ENCODE peak calls at places on chromosomes 12 and 14, in seven cellular contexts. One of them, this sample, is unnamed. For H3K27me3 and H3K4me1, the result is how much of the 10 kb centered on the place peaks cover.

GRCh38 chr12:102833687-102834435 is 83.2 kb downstream of the PAH start:
- DNase-seq in heart right ventricle: no peak
- DNase-seq in esophagus squamous epithelium: no peak
- DNase-seq in ovary: no peak
- DNase-seq in mammary epithelial cell: no peak
- DNase-seq in gastrocnemius medialis: no peak
- DNase-seq in neural progenitor cell: peak
- DNase-seq in this sample: no peak

GRCh38 chr12:11823593-11823992 is 174.1 kb downstream of the ETV6 start:
- DNase-seq in gastrocnemius medialis: no peak
- DNase-seq in neural progenitor cell: no peak
- DNase-seq in heart right ventricle: no peak
- DNase-seq in esophagus squamous epithelium: no peak
- DNase-seq in ovary: no peak
- DNase-seq in mammary epithelial cell: no peak
- DNase-seq in this sample: no peak

GRCh38 chr12:108241961-108242360 is 97.2 kb downstream of the CMKLR1 start:
- DNase-seq in mammary epithelial cell: no peak
- DNase-seq in esophagus squamous epithelium: no peak
- DNase-seq in heart right ventricle: no peak
- DNase-seq in ovary: no peak
- DNase-seq in neural progenitor cell: no peak
- DNase-seq in gastrocnemius medialis: no peak
- DNase-seq in this sample: no peak

GRCh38 chr14:31969841-31970240 is 107.3 kb upstream of the ARHGAP5 start:
- DNase-seq in ovary: no peak
- DNase-seq in gastrocnemius medialis: no peak
- DNase-seq in esophagus squamous epithelium: no peak
- DNase-seq in neural progenitor cell: no peak
- DNase-seq in mammary epithelial cell: no peak
- DNase-seq in heart right ventricle: no peak
- DNase-seq in this sample: no peak

GRCh38 chr12:111203969-111204368 is 164.9 kb downstream of the PHETA1 start:
- DNase-seq in neural progenitor cell: no peak
- DNase-seq in heart right ventricle: no peak
- DNase-seq in ovary: no peak
- DNase-seq in esophagus squamous epithelium: no peak
- DNase-seq in mammary epithelial cell: no peak
- DNase-seq in gastrocnemius medialis: no peak
- DNase-seq in this sample: no peak

GRCh38 chr12:14272954-14273910 is 92.2 kb upstream of the ATF7IP start:
- DNase-seq in neural progenitor cell: no peak
- DNase-seq in esophagus squamous epithelium: no peak
- DNase-seq in mammary epithelial cell: peak
- DNase-seq in gastrocnemius medialis: no peak
- DNase-seq in heart right ventricle: no peak
- DNase-seq in ovary: no peak
- DNase-seq in this sample: no peak

GRCh38 chr14:89507521-89507920 is 90.5 kb upstream of the FOXN3 start:
- DNase-seq in gastrocnemius medialis: no peak
- DNase-seq in ovary: no peak
- DNase-seq in heart right ventricle: no peak
- DNase-seq in neural progenitor cell: no peak
- DNase-seq in esophagus squamous epithelium: no peak
- DNase-seq in mammary epithelial cell: peak
- DNase-seq in this sample: no peak

GRCh38 chr12:104859144-104859543 is 98.9 kb downstream of the SLC41A2 start:
- DNase-seq in gastrocnemius medialis: no peak
- DNase-seq in neural progenitor cell: no peak
- DNase-seq in heart right ventricle: no peak
- DNase-seq in ovary: no peak
- DNase-seq in mammary epithelial cell: peak
- DNase-seq in esophagus squamous epithelium: no peak
- DNase-seq in this sample: no peak

GRCh38 chr12:108320503-108321293 is 18.4 kb downstream of the CMKLR1 start:
- DNase-seq in gastrocnemius medialis: no peak
- DNase-seq in mammary epithelial cell: no peak
- DNase-seq in neural progenitor cell: no peak
- DNase-seq in ovary: no peak
- DNase-seq in esophagus squamous epithelium: no peak
- DNase-seq in heart right ventricle: no peak
- DNase-seq in this sample: no peak

GRCh38 chr12:26471560-26471959 is 276.2 kb downstream of the SSPN start:
- DNase-seq in heart right ventricle: no peak
- DNase-seq in ovary: no peak
- DNase-seq in gastrocnemius medialis: no peak
- DNase-seq in neural progenitor cell: no peak
- DNase-seq in esophagus squamous epithelium: no peak
- DNase-seq in mammary epithelial cell: peak
- DNase-seq in this sample: no peak

GRCh38 chr12:112013601-112014402 is 576 bp downstream of the ERP29 start:
- DNase-seq in gastrocnemius medialis: no peak
- DNase-seq in heart right ventricle: peak
- DNase-seq in neural progenitor cell: peak
- DNase-seq in ovary: peak
- DNase-seq in esophagus squamous epithelium: no peak
- DNase-seq in mammary epithelial cell: peak
- DNase-seq in this sample: peak

GRCh38 chr14:52332269-52332668 is 18.2 kb downstream of the PTGER2 start:
- DNase-seq in gastrocnemius medialis: no peak
- DNase-seq in neural progenitor cell: no peak
- DNase-seq in ovary: no peak
- DNase-seq in mammary epithelial cell: no peak
- DNase-seq in esophagus squamous epithelium: no peak
- DNase-seq in heart right ventricle: no peak
- DNase-seq in this sample: no peak

GRCh38 chr14:20680363-20680762 is 4.0 kb upstream of the RNASE4 start:
- DNase-seq in ovary: no peak
- DNase-seq in mammary epithelial cell: no peak
- DNase-seq in gastrocnemius medialis: no peak
- DNase-seq in heart right ventricle: no peak
- DNase-seq in esophagus squamous epithelium: no peak
- DNase-seq in neural progenitor cell: no peak
- DNase-seq in this sample: no peak

GRCh38 chr14:22225526-22226133 is 363.4 kb downstream of the DAD1 start:
- DNase-seq in esophagus squamous epithelium: no peak
- DNase-seq in heart right ventricle: no peak
- DNase-seq in neural progenitor cell: no peak
- DNase-seq in gastrocnemius medialis: no peak
- DNase-seq in mammary epithelial cell: peak
- DNase-seq in ovary: no peak
- DNase-seq in this sample: no peak

GRCh38 chr12:42143401-42144173 is 1.1 kb downstream of the GXYLT1 start:
- DNase-seq in gastrocnemius medialis: no peak
- DNase-seq in ovary: no peak
- DNase-seq in mammary epithelial cell: peak
- DNase-seq in esophagus squamous epithelium: no peak
- DNase-seq in neural progenitor cell: peak
- DNase-seq in heart right ventricle: no peak
- DNase-seq in this sample: no peak

GRCh38 chr14:104115691-104116543 is 22.5 kb upstream of the KIF26A start:
- DNase-seq in gastrocnemius medialis: no peak
- DNase-seq in esophagus squamous epithelium: no peak
- DNase-seq in neural progenitor cell: no peak
- DNase-seq in ovary: peak
- DNase-seq in heart right ventricle: no peak
- DNase-seq in mammary epithelial cell: no peak
- DNase-seq in this sample: no peak

GRCh38 chr14:104116544-104117340 is 21.6 kb upstream of the KIF26A start:
- DNase-seq in gastrocnemius medialis: no peak
- DNase-seq in mammary epithelial cell: peak
- DNase-seq in heart right ventricle: no peak
- DNase-seq in ovary: peak
- DNase-seq in esophagus squamous epithelium: no peak
- DNase-seq in neural progenitor cell: peak
- DNase-seq in this sample: no peak

GRCh38 chr14:104114421-104115130 is 23.8 kb upstream of the KIF26A start:
- DNase-seq in gastrocnemius medialis: no peak
- DNase-seq in esophagus squamous epithelium: no peak
- DNase-seq in ovary: no peak
- DNase-seq in neural progenitor cell: no peak
- DNase-seq in mammary epithelial cell: no peak
- DNase-seq in heart right ventricle: no peak
- DNase-seq in this sample: no peak

GRCh38 chr14:104113631-104114420 is 24.6 kb upstream of the KIF26A start:
- DNase-seq in neural progenitor cell: no peak
- DNase-seq in mammary epithelial cell: no peak
- DNase-seq in heart right ventricle: no peak
- DNase-seq in gastrocnemius medialis: no peak
- DNase-seq in esophagus squamous epithelium: no peak
- DNase-seq in ovary: peak
- DNase-seq in this sample: no peak

GRCh38 chr14:104115131-104115600 is 23.2 kb upstream of the KIF26A start:
- DNase-seq in neural progenitor cell: no peak
- DNase-seq in gastrocnemius medialis: no peak
- DNase-seq in ovary: no peak
- DNase-seq in esophagus squamous epithelium: no peak
- DNase-seq in heart right ventricle: no peak
- DNase-seq in mammary epithelial cell: no peak
- DNase-seq in this sample: no peak
- H3K27me3 ChIP-seq in neural progenitor cell: half or more
- H3K27me3 ChIP-seq in gastrocnemius medialis: under half
- H3K27me3 ChIP-seq in ovary: under half
- H3K27me3 ChIP-seq in esophagus squamous epithelium: half or more
- H3K27me3 ChIP-seq in heart right ventricle: half or more
- H3K27me3 ChIP-seq in mammary epithelial cell: under half
- H3K27me3 ChIP-seq in this sample: under half

DNA sequence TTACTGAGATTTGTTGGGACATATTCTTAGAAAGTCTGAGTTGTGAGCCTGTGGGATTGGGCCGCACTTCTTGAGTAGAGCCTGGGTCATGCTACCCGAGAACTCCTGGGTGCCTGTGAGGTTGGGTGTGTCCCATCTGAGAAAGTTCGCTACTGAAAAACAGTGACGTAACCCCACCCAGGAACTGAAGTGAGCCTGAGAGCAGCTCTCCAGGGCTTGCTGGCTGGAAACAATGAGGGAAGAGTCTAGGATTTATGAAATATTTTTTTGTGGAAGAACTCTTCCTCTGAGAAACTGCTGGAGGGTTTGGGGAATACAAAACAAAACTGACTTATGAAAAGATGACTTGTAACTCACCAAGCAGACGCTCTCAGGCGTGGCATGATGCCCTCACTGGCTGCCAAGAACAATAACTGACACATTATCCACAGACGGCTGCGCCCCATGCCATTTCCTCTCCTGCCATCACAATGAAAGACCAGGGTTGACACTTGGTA is 69.2 kb downstream of the RASSF3 start:
- DNase-seq in esophagus squamous epithelium: peak
- DNase-seq in mammary epithelial cell: peak
- DNase-seq in ovary: peak
- DNase-seq in neural progenitor cell: no peak
- DNase-seq in gastrocnemius medialis: peak
- DNase-seq in heart right ventricle: peak
- DNase-seq in this sample: peak
- TF ChIP-seq CTCF in esophagus squamous epithelium: no peak
- TF ChIP-seq CTCF in mammary epithelial cell: no peak
- TF ChIP-seq CTCF in ovary: no peak
- TF ChIP-seq CTCF in neural progenitor cell: no peak
- TF ChIP-seq CTCF in gastrocnemius medialis: no peak
- TF ChIP-seq CTCF in heart right ventricle: no peak
- TF ChIP-seq CTCF in this sample: no peak

GRCh38 chr14:103112488-103113243 is 10.6 kb upstream of the TNFAIP2 start:
- DNase-seq in ovary: no peak
- DNase-seq in neural progenitor cell: no peak
- DNase-seq in gastrocnemius medialis: no peak
- DNase-seq in esophagus squamous epithelium: no peak
- DNase-seq in mammary epithelial cell: no peak
- DNase-seq in heart right ventricle: no peak
- DNase-seq in this sample: no peak

GRCh38 chr14:103111297-103111981 is 11.8 kb upstream of the TNFAIP2 start:
- DNase-seq in mammary epithelial cell: no peak
- DNase-seq in esophagus squamous epithelium: no peak
- DNase-seq in neural progenitor cell: no peak
- DNase-seq in gastrocnemius medialis: no peak
- DNase-seq in heart right ventricle: no peak
- DNase-seq in ovary: no peak
- DNase-seq in this sample: no peak

GRCh38 chr14:103109789-103110415 is 13.4 kb upstream of the TNFAIP2 start:
- DNase-seq in gastrocnemius medialis: no peak
- DNase-seq in ovary: no peak
- DNase-seq in esophagus squamous epithelium: no peak
- DNase-seq in neural progenitor cell: peak
- DNase-seq in heart right ventricle: peak
- DNase-seq in mammary epithelial cell: no peak
- DNase-seq in this sample: no peak

GRCh38 chr14:103108749-103109207 is 14.3 kb downstream of the EXOC3L4 start:
- DNase-seq in esophagus squamous epithelium: no peak
- DNase-seq in heart right ventricle: no peak
- DNase-seq in neural progenitor cell: no peak
- DNase-seq in mammary epithelial cell: no peak
- DNase-seq in ovary: no peak
- DNase-seq in gastrocnemius medialis: no peak
- DNase-seq in this sample: no peak

DNA sequence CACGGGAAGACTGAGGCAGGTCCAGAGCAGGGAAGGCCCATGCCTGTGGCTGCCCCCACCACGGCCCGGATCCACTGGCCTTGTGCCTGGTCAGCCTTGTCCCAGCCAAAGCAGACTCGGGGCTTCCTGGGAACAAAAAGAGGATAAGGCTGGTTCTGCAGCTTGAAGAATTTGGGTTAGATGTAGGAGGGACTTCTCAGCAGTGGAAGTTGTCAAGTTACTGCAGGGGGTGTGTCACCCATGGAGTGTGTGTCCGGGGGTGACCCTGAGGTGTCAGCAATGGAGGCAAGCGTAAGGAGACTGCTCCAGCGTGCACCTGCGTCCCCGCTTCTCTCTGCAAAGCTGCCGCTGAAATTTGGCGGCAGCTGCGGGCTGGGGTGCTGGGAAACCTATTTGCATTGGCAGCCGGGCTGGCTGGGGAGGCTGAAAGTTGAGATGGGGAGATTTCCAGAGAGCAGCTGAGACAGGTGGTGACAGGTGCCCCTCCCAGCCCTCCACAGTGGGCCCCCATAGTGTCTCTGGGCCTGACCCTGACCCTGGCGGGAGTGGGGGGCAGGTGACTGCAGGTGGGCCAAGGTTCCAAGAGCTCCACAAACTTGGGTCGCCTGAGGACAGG is 12.5 kb upstream of the TNFAIP2 start:
- DNase-seq in ovary: no peak
- DNase-seq in mammary epithelial cell: no peak
- DNase-seq in esophagus squamous epithelium: no peak
- DNase-seq in heart right ventricle: no peak
- DNase-seq in neural progenitor cell: no peak
- DNase-seq in gastrocnemius medialis: no peak
- DNase-seq in this sample: no peak
- H3K4me1 ChIP-seq in ovary: under half
- H3K4me1 ChIP-seq in mammary epithelial cell: under half
- H3K4me1 ChIP-seq in esophagus squamous epithelium: under half
- H3K4me1 ChIP-seq in heart right ventricle: under half
- H3K4me1 ChIP-seq in neural progenitor cell: under half
- H3K4me1 ChIP-seq in gastrocnemius medialis: under half
- H3K4me1 ChIP-seq in this sample: under half

DNA sequence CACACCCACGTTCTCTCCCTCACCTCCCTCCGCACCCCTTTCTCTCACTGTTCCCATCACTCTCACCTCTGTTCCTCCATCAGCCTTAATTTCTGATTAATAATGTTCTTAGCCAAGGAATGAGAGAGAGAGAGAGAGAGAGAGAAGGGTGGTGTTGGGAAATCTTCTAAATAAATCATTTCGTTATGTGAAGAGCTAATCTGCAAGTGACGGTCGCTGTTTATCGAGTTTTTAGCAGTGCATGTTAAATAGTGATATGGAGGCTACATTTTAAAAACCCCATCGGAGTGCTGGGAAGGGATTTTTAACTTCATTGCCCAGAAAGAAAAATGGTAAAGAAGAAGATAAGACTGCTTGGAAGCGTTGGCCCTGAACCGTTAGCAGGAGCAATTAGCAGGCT is 203.3 kb upstream of the LHX5 start:
- DNase-seq in neural progenitor cell: no peak
- DNase-seq in heart right ventricle: no peak
- DNase-seq in mammary epithelial cell: no peak
- DNase-seq in ovary: no peak
- DNase-seq in gastrocnemius medialis: no peak
- DNase-seq in esophagus squamous epithelium: no peak
- DNase-seq in this sample: no peak
- H3K27me3 ChIP-seq in neural progenitor cell: under half
- H3K27me3 ChIP-seq in heart right ventricle: half or more
- H3K27me3 ChIP-seq in mammary epithelial cell: under half
- H3K27me3 ChIP-seq in ovary: under half
- H3K27me3 ChIP-seq in gastrocnemius medialis: under half
- H3K27me3 ChIP-seq in esophagus squamous epithelium: half or more
- H3K27me3 ChIP-seq in this sample: under half